ENCODE peak calls at places on chromosomes 13 and 19, in five cellular contexts. D is left colon; Z is foreskin fibroblast; U is stimulated activated CD4-positive, alpha-beta T cell treated with anti-CD3 and anti-CD28 coated beads, Interleukin-2, amount 100 ng/mL, for 48 hours; L is activated T-helper 1 cell treated with anti-CD3 and anti-CD28 coated beads, Interleukin-2, amount 50 U/mL, for 16 hours. V is an unnamed sample.

GRCh38 chr19:1955171-1956142 is 14.5 kb downstream of the CSNK1G2 start:
- DNase-seq in D (no peak), Z (no peak), U (no peak), L (no peak), V (no peak)

GRCh38 chr19:47122359-47123335 is 8.0 kb upstream of the SAE1 start:
- DNase-seq in D (no peak), Z (peak), U (no peak), L (no peak), V (peak)

GRCh38 chr13:97849305-97849704 is 104.2 kb upstream of the IPO5 start:
- DNase-seq in D (no peak), Z (peak), U (no peak), L (no peak), V (no peak)

GRCh38 chr19:4577020-4577782 is 17.7 kb upstream of the SEMA6B start:
- DNase-seq in D (no peak), Z (peak), U (no peak), L (no peak), V (no peak)

GRCh38 chr19:46355234-46355990 is 8.5 kb downstream of the PPP5C start:
- DNase-seq in D (no peak), Z (no peak), U (no peak), L (no peak), V (no peak)

GRCh38 chr19:19068659-19069509 is 5.1 kb downstream of the SLC25A42 start:
- DNase-seq in D (no peak), Z (no peak), U (no peak), L (no peak), V (no peak)

GRCh38 chr13:87669379-87669978 is 1.7 kb upstream of the SLITRK5 start:
- DNase-seq in D (no peak), Z (no peak), U (no peak), L (no peak), V (no peak)

GRCh38 chr13:52852444-52852843 is 4.0 kb upstream of the PCDH8 start:
- DNase-seq in D (no peak), Z (no peak), U (no peak), L (no peak), V (no peak)

GRCh38 chr13:113915012-113915763 is 51.3 kb upstream of the GAS6 start:
- DNase-seq in D (no peak), Z (no peak), U (no peak), L (no peak), V (no peak)

GRCh38 chr19:49149652-49150105 is 5.5 kb downstream of the HRC start:
- DNase-seq in D (peak), Z (peak), U (no peak), L (no peak), V (peak)

GRCh38 chr19:29267701-29268100 is 54.8 kb upstream of the UQCRFS1 start:
- DNase-seq in D (no peak), Z (no peak), U (no peak), L (no peak), V (no peak)

GRCh38 chr19:16778796-16779411 is 50.3 kb upstream of the SIN3B start:
- DNase-seq in D (peak), Z (peak), U (peak), L (no peak), V (peak)

GRCh38 chr19:33273065-33273736 is 29.1 kb downstream of the CEBPA start:
- DNase-seq in D (no peak), Z (no peak), U (no peak), L (no peak), V (no peak)

GRCh38 chr13:91647361-91647970 is 249.0 kb downstream of the GPC5 start:
- DNase-seq in D (peak), Z (no peak), U (no peak), L (no peak), V (no peak)

GRCh38 chr13:95317037-95317989 is 16.1 kb upstream of the ABCC4 start:
- DNase-seq in D (no peak), Z (peak), U (no peak), L (no peak), V (no peak)

GRCh38 chr13:24632382-24633121 is 47.7 kb upstream of the ATP12A start:
- DNase-seq in D (no peak), Z (no peak), U (no peak), L (no peak), V (no peak)

GRCh38 chr13:30119476-30119875 is 187.9 kb downstream of the KATNAL1 start:
- DNase-seq in D (peak), Z (peak), U (no peak), L (no peak), V (peak)

GRCh38 chr19:20423381-20424207 is 142.0 kb downstream of the ZNF737 start:
- DNase-seq in D (peak), Z (peak), U (peak), L (peak), V (peak)

GRCh38 chr13:40206241-40207109 is 460.0 kb downstream of the FOXO1 start:
- DNase-seq in D (no peak), Z (peak), U (no peak), L (no peak), V (no peak)

GRCh38 chr13:77184455-77184854 is 142.4 kb downstream of the MYCBP2 start:
- DNase-seq in D (no peak), Z (no peak), U (no peak), L (no peak), V (no peak)

GRCh38 chr19:30755581-30755980 is 383.4 kb downstream of the ZNF536 start:
- DNase-seq in D (no peak), Z (no peak), U (no peak), L (no peak), V (no peak)

GRCh38 chr19:58475714-58476497 is at the start of gene ZNF446:
- DNase-seq in D (peak), Z (peak), U (peak), L (peak), V (peak)

GRCh38 chr13:44312898-44313551 is 60.6 kb upstream of the SERP2 start:
- DNase-seq in D (no peak), Z (peak), U (no peak), L (no peak), V (peak)

GRCh38 chr13:80050252-80050651 is 290.7 kb downstream of the SPRY2 start:
- DNase-seq in D (no peak), Z (no peak), U (no peak), L (no peak), V (no peak)

GRCh38 chr19:14943601-14944000 is 2.3 kb downstream of the OR7C2 start:
- DNase-seq in D (no peak), Z (peak), U (no peak), L (no peak), V (no peak)

GRCh38 chr19:13975870-13976269 is 23.6 kb downstream of the DCAF15 start:
- DNase-seq in D (no peak), Z (no peak), U (no peak), L (no peak), V (no peak)

GRCh38 chr19:44653977-44654784 is 10.5 kb downstream of the PVR start:
- DNase-seq in D (peak), Z (peak), U (peak), L (peak), V (no peak)

GRCh38 chr13:112447761-112448603 is 71.8 kb downstream of the SPACA7 start:
- DNase-seq in D (peak), Z (no peak), U (no peak), L (no peak), V (no peak)

GRCh38 chr19:56119585-56119978 is 1.5 kb downstream of the ZNF787 start:
- DNase-seq in D (peak), Z (peak), U (no peak), L (no peak), V (no peak)

GRCh38 chr13:30289533-30289932 is 17.8 kb downstream of the KATNAL1 start:
- DNase-seq in D (no peak), Z (no peak), U (no peak), L (no peak), V (no peak)

GRCh38 chr19:29878973-29879654 is 62.9 kb upstream of the URI1 start:
- DNase-seq in D (no peak), Z (peak), U (no peak), L (no peak), V (no peak)

V was measured in GM04504.